ENCODE peak calls at places on chromosomes 16 and 17, in nine cellular contexts. D is AG04450, G is natural killer cell, S is AG10803, U is stomach, V is H9, Q is fibroblast of villous mesenchyme, P is tibial artery, N is GM10248. X is an unnamed sample.

GRCh38 chr17:58318065-58318481 is 10.5 kb downstream of the TSPOAP1 start:
- DNase-seq in D (no peak), G (no peak), S (no peak), U (no peak), V (peak; percentile 25), Q (no peak), P (peak; percentile 44), N (no peak), X (peak; percentile 42)

GRCh38 chr17:75704963-75705875 is 16.0 kb upstream of the ITGB4 start:
- DNase-seq in D (no peak), G (no peak), S (no peak), U (no peak), V (no peak), Q (no peak), P (no peak), N (no peak), X (no peak)

GRCh38 chr16:35492225-35492624 is 2032.8 kb downstream of the TP53TG3F start:
- DNase-seq in D (no peak), G (no peak), S (no peak), U (no peak), V (no peak), Q (no peak), P (no peak), N (no peak), X (no peak)

GRCh38 chr16:56919099-56919800 is 12.7 kb upstream of the HERPUD1 start:
- DNase-seq in D (no peak), G (no peak), S (no peak), U (no peak), V (no peak), Q (no peak), P (peak; percentile 49), N (no peak), X (no peak)

GRCh38 chr16:89187337-89188063 is 12.8 kb downstream of the SLC22A31 start:
- DNase-seq in D (no peak), G (no peak), S (no peak), U (no peak), V (no peak), Q (peak; percentile 22), P (no peak), N (no peak), X (peak; percentile 54)

GRCh38 chr16:66379571-66379941 is 13.1 kb downstream of the CDH5 start:
- DNase-seq in D (no peak), G (no peak), S (no peak), U (no peak), V (no peak), Q (no peak), P (peak; percentile 5), N (no peak), X (no peak)

GRCh38 chr17:34423978-34424813 is 61.2 kb upstream of the CCL1 start:
- DNase-seq in D (no peak), G (no peak), S (no peak), U (no peak), V (peak; percentile 77), Q (no peak), P (no peak), N (no peak), X (no peak)

GRCh38 chr16:49491736-49492089 is 118.1 kb downstream of the C16orf78 start:
- DNase-seq in D (no peak), G (no peak), S (no peak), U (no peak), V (peak; percentile 91), Q (no peak), P (peak; percentile 67), N (no peak), X (peak; percentile 33)

GRCh38 chr16:65600629-65601028 is 478.8 kb upstream of the CDH11 start:
- DNase-seq in D (no peak), G (no peak), S (peak; percentile 45), U (no peak), V (no peak), Q (peak; percentile 33), P (no peak), N (no peak), X (no peak)

GRCh38 chr16:89026121-89026612 is 49.2 kb upstream of the CBFA2T3 start:
- DNase-seq in D (no peak), G (peak; percentile 29), S (no peak), U (no peak), V (no peak), Q (no peak), P (no peak), N (no peak), X (no peak)

GRCh38 chr17:75771334-75772281 is 6.6 kb upstream of the GALK1 start:
- DNase-seq in D (no peak), G (no peak), S (no peak), U (no peak), V (peak; percentile 32), Q (no peak), P (peak; percentile 34), N (no peak), X (no peak)

GRCh38 chr17:79595956-79596355 is 14.9 kb downstream of the RBFOX3 start:
- DNase-seq in D (no peak), G (no peak), S (no peak), U (no peak), V (no peak), Q (no peak), P (no peak), N (no peak), X (no peak)

GRCh38 chr16:10080031-10080772 is 102.0 kb downstream of the GRIN2A start:
- DNase-seq in D (no peak), G (no peak), S (peak; percentile 75), U (peak; percentile 70), V (no peak), Q (peak; percentile 75), P (peak; percentile 73), N (no peak), X (no peak)

GRCh38 chr16:10077861-10078260 is 104.4 kb downstream of the GRIN2A start:
- DNase-seq in D (no peak), G (no peak), S (no peak), U (no peak), V (no peak), Q (no peak), P (no peak), N (no peak), X (no peak)

GRCh38 chr16:10076037-10076436 is 106.2 kb downstream of the GRIN2A start:
- DNase-seq in D (no peak), G (no peak), S (no peak), U (no peak), V (peak; percentile 31), Q (no peak), P (no peak), N (no peak), X (no peak)

GRCh38 chr16:10081201-10081940 is 100.9 kb downstream of the GRIN2A start:
- DNase-seq in D (no peak), G (no peak), S (no peak), U (no peak), V (no peak), Q (no peak), P (no peak), N (no peak), X (no peak)

GRCh38 chr16:10078541-10078949 is 103.7 kb downstream of the GRIN2A start:
- DNase-seq in D (no peak), G (no peak), S (no peak), U (no peak), V (peak; percentile 83), Q (no peak), P (no peak), N (no peak), X (no peak)
- TF ChIP-seq CTCF in D (no peak), G (no peak), S (no peak), U (no peak), V (peak; percentile 58), Q (no peak), P (no peak), N (no peak), X (no peak)

GRCh38 chr16:4114257-4115208 is 1.7 kb downstream of the ADCY9 start:
- DNase-seq in D (no peak), G (no peak), S (peak; percentile 15), U (no peak), V (no peak), Q (no peak), P (no peak), N (no peak), X (no peak)

GRCh38 chr16:4117250-4117578 is 972 bp upstream of the ADCY9 start:
- DNase-seq in D (no peak), G (no peak), S (no peak), U (no peak), V (no peak), Q (no peak), P (no peak), N (no peak), X (no peak)

GRCh38 chr16:4115941-4116327 is 308 bp downstream of the ADCY9 start:
- DNase-seq in D (no peak), G (no peak), S (no peak), U (no peak), V (no peak), Q (no peak), P (no peak), N (no peak), X (no peak)

GRCh38 chr16:4115209-4115940 is 867 bp downstream of the ADCY9 start:
- DNase-seq in D (peak; percentile 52), G (peak; percentile 46), S (peak; percentile 72), U (peak; percentile 54), V (peak; percentile 71), Q (peak; percentile 78), P (peak; percentile 76), N (peak; percentile 54), X (peak; percentile 56)

DNA sequence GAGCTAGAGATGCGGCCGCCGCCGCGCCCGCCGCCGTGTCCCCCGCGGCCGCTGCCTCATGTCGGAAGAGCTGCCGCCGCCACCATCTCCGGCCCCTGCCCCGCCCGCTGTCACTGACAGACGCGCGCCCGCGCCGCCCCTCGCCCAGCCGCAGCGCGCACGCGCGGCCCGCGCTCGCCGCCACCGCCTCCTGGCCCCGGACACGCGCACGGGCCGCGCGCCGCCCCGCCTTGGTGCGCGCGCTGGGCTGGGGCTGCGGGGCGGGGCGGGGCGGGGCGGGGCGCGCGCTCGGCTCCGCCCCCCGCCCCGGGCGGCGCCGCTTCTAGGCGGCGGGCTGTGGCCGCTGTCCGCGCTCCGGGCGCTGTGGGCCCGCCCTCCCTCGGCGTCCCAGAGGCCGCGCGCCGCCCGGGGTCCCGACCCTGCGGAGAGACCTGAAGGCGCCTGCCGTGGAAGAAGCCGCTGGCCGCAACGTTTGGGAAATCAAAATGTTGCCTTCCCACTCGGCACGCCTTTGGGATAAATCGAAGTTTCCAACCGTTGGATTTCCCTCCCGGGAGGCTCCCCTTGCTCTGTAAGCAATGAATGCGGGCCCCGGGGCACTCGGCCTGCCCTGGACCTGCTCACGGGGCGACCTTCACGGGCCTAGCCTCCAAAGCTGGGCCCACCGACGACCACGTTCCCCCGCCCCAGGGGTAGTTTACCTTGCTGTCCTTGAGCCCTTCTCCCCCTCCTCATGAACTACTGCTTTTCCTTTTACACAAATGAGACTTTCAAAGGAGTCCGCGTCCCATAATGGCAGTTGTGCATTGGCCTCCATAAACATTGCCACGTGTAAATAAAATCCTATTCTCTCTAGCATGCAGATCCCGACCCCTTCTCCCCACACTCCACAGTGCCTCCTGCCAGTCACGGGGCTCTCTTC is at the start of gene ADCY9:
- DNase-seq in D (no peak), G (peak; percentile 80), S (peak; percentile 73), U (peak; percentile 80), V (peak; percentile 80), Q (peak; percentile 76), P (peak; percentile 86), N (peak; percentile 92), X (peak; percentile 64)
- TF ChIP-seq CTCF in D (no peak), G (no peak), S (no peak), U (no peak), V (no peak), Q (no peak), P (no peak), N (no peak), X (no peak)

GRCh38 chr17:37710344-37710886 is 34.4 kb downstream of the HNF1B start:
- DNase-seq in D (no peak), G (no peak), S (peak; percentile 42), U (peak; percentile 99), V (peak; percentile 97), Q (peak; percentile 12), P (no peak), N (no peak), X (peak; percentile 61)
- TF ChIP-seq CTCF in D (no peak), G (no peak), S (no peak), U (no peak), V (peak; percentile 19), Q (no peak), P (no peak), N (no peak), X (no peak)

GRCh38 chr17:50613596-50613995 is 21.1 kb upstream of the ABCC3 start:
- DNase-seq in D (no peak), G (no peak), S (no peak), U (no peak), V (no peak), Q (no peak), P (no peak), N (no peak), X (no peak)
- TF ChIP-seq CTCF in D (no peak), G (no peak), S (no peak), U (no peak), V (peak; percentile 55), Q (no peak), P (no peak), N (no peak), X (no peak)

X was measured in CD14-positive monocyte.